ENCODE peak calls at places on chromosome 3, in seven cellular contexts. Z is Peyer's patch, X is upper lobe of right lung, C is upper lobe of left lung, P is breast epithelium, F is Panc1, H is body of pancreas. K is an unnamed sample.
A peak's percentile ranks its signal among the peaks of the same experiment; 100 is the strongest.

GRCh38 chr3:60579734-60580133 is 671.5 kb downstream of the FHIT start:
- DNase-seq in Z (no peak), X (no peak), C (no peak), P (no peak), F (no peak), H (no peak), K (no peak)

GRCh38 chr3:108412351-108412750 is 98.0 kb downstream of the MYH15 start:
- DNase-seq in Z (no peak), X (no peak), C (no peak), P (no peak), F (no peak), H (peak; percentile 17), K (no peak)

GRCh38 chr3:78645628-78646310 is 1122.0 kb downstream of the ROBO1 start:
- DNase-seq in Z (no peak), X (no peak), C (no peak), P (no peak), F (peak; percentile 45), H (peak; percentile 49), K (peak; percentile 59)

GRCh38 chr3:171614318-171614967 is 154.2 kb upstream of the TNIK start:
- DNase-seq in Z (no peak), X (no peak), C (peak; percentile 29), P (no peak), F (no peak), H (peak; percentile 10), K (no peak)

GRCh38 chr3:185717121-185717520 is 107.7 kb downstream of the IGF2BP2 start:
- DNase-seq in Z (no peak), X (no peak), C (no peak), P (no peak), F (no peak), H (peak; percentile 13), K (no peak)

GRCh38 chr3:67037615-67038014 is 39.5 kb downstream of the KBTBD8 start:
- DNase-seq in Z (no peak), X (no peak), C (no peak), P (no peak), F (no peak), H (no peak), K (no peak)

GRCh38 chr3:120688121-120688520 is 6.1 kb upstream of the HGD start:
- DNase-seq in Z (no peak), X (no peak), C (no peak), P (no peak), F (no peak), H (no peak), K (no peak)

GRCh38 chr3:138373695-138374094 is 25.3 kb downstream of the MRAS start:
- DNase-seq in Z (no peak), X (peak; percentile 6), C (no peak), P (no peak), F (no peak), H (no peak), K (no peak)

GRCh38 chr3:102106421-102107097 is 257.2 kb downstream of the NFKBIZ start:
- DNase-seq in Z (no peak), X (no peak), C (no peak), P (no peak), F (no peak), H (no peak), K (no peak)

GRCh38 chr3:45640724-45641361 is 46.3 kb downstream of the LIMD1 start:
- DNase-seq in Z (no peak), X (peak; percentile 46), C (no peak), P (no peak), F (no peak), H (peak; percentile 54), K (no peak)

GRCh38 chr3:31704651-31705179 is 172.0 kb downstream of the STT3B start:
- DNase-seq in Z (no peak), X (peak; percentile 73), C (peak; percentile 25), P (peak; percentile 75), F (no peak), H (peak; percentile 79), K (no peak)

GRCh38 chr3:150945226-150945625 is 27.3 kb downstream of the CLRN1 start:
- DNase-seq in Z (no peak), X (no peak), C (no peak), P (no peak), F (no peak), H (no peak), K (no peak)

GRCh38 chr3:57646723-57647122 is 46.2 kb downstream of the DENND6A start:
- DNase-seq in Z (no peak), X (no peak), C (no peak), P (no peak), F (no peak), H (no peak), K (no peak)

GRCh38 chr3:123406598-123406997 is 42.3 kb downstream of the ADCY5 start:
- DNase-seq in Z (no peak), X (peak; percentile 86), C (no peak), P (no peak), F (no peak), H (peak; percentile 35), K (no peak)

GRCh38 chr3:170816341-170816740 is 53.7 kb downstream of the RPL22L1 start:
- DNase-seq in Z (no peak), X (no peak), C (no peak), P (no peak), F (no peak), H (no peak), K (no peak)

GRCh38 chr3:107911337-107912000 is 179.4 kb downstream of the CD47 start:
- DNase-seq in Z (no peak), X (no peak), C (no peak), P (no peak), F (no peak), H (no peak), K (no peak)

GRCh38 chr3:172171396-172172075 is 132.2 kb downstream of the FNDC3B start:
- DNase-seq in Z (no peak), X (no peak), C (no peak), P (no peak), F (no peak), H (no peak), K (no peak)

GRCh38 chr3:31534036-31534435 is 1.3 kb downstream of the STT3B start:
- DNase-seq in Z (no peak), X (no peak), C (no peak), P (no peak), F (no peak), H (no peak), K (no peak)

GRCh38 chr3:18027161-18027939 is 284.9 kb upstream of the TBC1D5 start:
- DNase-seq in Z (no peak), X (no peak), C (no peak), P (no peak), F (no peak), H (no peak), K (no peak)

GRCh38 chr3:40187945-40188344 is 121.6 kb upstream of the EIF1B start:
- DNase-seq in Z (no peak), X (no peak), C (no peak), P (no peak), F (no peak), H (no peak), K (no peak)

GRCh38 chr3:190345027-190345821 is 23.0 kb upstream of the CLDN1 start:
- DNase-seq in Z (no peak), X (no peak), C (no peak), P (no peak), F (peak; percentile 62), H (peak; percentile 84), K (no peak)

DNA sequence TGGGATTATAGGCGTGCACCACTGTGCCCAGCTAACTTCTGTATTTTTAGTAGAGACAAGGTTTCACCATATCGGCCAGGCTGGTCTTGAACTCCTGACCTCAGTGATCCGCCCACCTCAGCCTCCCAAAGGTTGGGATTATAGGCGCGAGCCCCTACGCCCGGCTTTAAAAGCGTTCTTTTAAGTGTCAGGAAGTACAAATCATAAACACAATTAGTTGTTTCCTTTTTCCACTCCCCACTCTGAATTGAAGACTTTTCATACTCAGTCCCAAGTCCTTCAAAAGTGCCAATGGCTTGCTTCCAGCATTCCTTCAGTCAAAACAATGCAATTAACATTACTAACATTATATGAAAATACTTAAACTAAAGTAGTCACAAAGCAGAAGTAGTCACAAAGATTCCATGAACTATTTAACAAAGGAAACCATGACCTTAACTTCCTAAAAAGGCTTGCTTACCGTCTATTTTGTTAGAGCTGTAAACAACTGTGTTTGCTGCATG is 8.1 kb downstream of the WDR82 start:
- DNase-seq in Z (no peak), X (no peak), C (no peak), P (no peak), F (no peak), H (no peak), K (no peak)
- H3K4me1 ChIP-seq in Z (peaks cover 3% of the 10 kb centered on the region), X (peaks cover 75% of the 10 kb centered on the region), C (peaks cover 71% of the 10 kb centered on the region), P (peaks cover 18% of the 10 kb centered on the region), F (peaks cover 18% of the 10 kb centered on the region), H (peaks cover 58% of the 10 kb centered on the region), K (no peaks in the 10 kb centered on the region)

DNA sequence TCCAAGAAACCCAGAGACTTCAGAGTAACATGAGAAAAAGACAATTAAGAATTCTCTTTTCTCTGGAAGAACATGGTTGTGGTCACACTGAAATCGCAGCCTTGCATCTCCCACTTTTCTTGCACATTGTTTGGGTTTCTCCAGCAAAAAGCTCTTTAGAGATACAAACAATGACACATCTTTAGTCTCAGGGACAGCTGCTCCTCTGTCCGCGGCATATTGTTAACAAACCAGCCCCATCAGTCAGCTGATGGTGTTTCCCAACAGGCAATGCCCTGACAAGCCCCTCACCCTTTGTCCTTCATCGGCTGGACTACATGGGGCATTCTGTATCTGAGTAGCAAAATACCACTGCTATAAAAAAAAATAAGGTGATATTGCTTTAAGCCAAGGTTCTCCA is 53.4 kb downstream of the UMPS start:
- DNase-seq in Z (no peak), X (peak; percentile 6), C (no peak), P (no peak), F (no peak), H (no peak), K (no peak)
- H3K27ac ChIP-seq in Z (no peak overlapping the region), X (no peak overlapping the region), C (no peak overlapping the region), P (no peak overlapping the region), F (no peak overlapping the region), H (no peak overlapping the region), K (peak overlapping the region; percentile 65)

GRCh38 chr3:177341766-177342165 is 144.5 kb upstream of the TBL1XR1 start:
- DNase-seq in Z (no peak), X (no peak), C (no peak), P (no peak), F (no peak), H (no peak), K (no peak)
- H3K4me1 ChIP-seq in Z (no peaks in the 10 kb centered on the region), X (peaks cover 36% of the 10 kb centered on the region), C (peaks cover 28% of the 10 kb centered on the region), P (peaks cover 7% of the 10 kb centered on the region), F (peaks cover 24% of the 10 kb centered on the region), H (peaks cover 45% of the 10 kb centered on the region), K (peaks cover 66% of the 10 kb centered on the region)

GRCh38 chr3:177467268-177467985 is 270.1 kb upstream of the TBL1XR1 start:
- DNase-seq in Z (no peak), X (no peak), C (no peak), P (no peak), F (no peak), H (no peak), K (no peak)
- H3K27ac ChIP-seq in Z (no peak overlapping the region), X (no peak overlapping the region), C (no peak overlapping the region), P (no peak overlapping the region), F (peak overlapping the region; percentile 55), H (no peak overlapping the region), K (no peak overlapping the region)

GRCh38 chr3:23438657-23439056 is 235.5 kb downstream of the UBE2E2 start:
- DNase-seq in Z (no peak), X (no peak), C (no peak), P (no peak), F (no peak), H (no peak), K (no peak)
- H3K4me1 ChIP-seq in Z (no peaks in the 10 kb centered on the region), X (no peaks in the 10 kb centered on the region), C (no peaks in the 10 kb centered on the region), P (no peaks in the 10 kb centered on the region), F (peaks cover 2% of the 10 kb centered on the region), H (no peaks in the 10 kb centered on the region), K (no peaks in the 10 kb centered on the region)

GRCh38 chr3:183827809-183828537 is 2.6 kb upstream of the MAP6D1 start:
- DNase-seq in Z (no peak), X (no peak), C (no peak), P (no peak), F (no peak), H (no peak), K (no peak)
- H3K27ac ChIP-seq in Z (no peak overlapping the region), X (no peak overlapping the region), C (no peak overlapping the region), P (no peak overlapping the region), F (no peak overlapping the region), H (no peak overlapping the region), K (no peak overlapping the region)

GRCh38 chr3:23209103-23209502 is 6.0 kb downstream of the UBE2E2 start:
- DNase-seq in Z (no peak), X (no peak), C (no peak), P (no peak), F (no peak), H (no peak), K (no peak)
- H3K4me1 ChIP-seq in Z (no peaks in the 10 kb centered on the region), X (peaks cover 14% of the 10 kb centered on the region), C (peaks cover 7% of the 10 kb centered on the region), P (no peaks in the 10 kb centered on the region), F (peaks cover 5% of the 10 kb centered on the region), H (peaks cover 5% of the 10 kb centered on the region), K (peaks cover 3% of the 10 kb centered on the region)

K was measured in tibial nerve.